ENCODE peak calls at places on chromosome 1, in seven cellular contexts. F is IMR-90, R is mesenchymal stem cell, I is H1, B is neuronal stem cell, Y is mesendoderm, V is H9. A is an unnamed sample.

GRCh38 chr1:227776277-227776676 is 39.2 kb upstream of the PRSS38 start:
- DNase-seq in V (no peak), F (peak), R (peak), B (no peak), I (no peak), Y (no peak), A (no peak)

GRCh38 chr1:28737245-28738137 is 751 bp downstream of the YTHDF2 start:
- DNase-seq in R (peak), B (peak), V (peak), I (peak), Y (peak), F (peak), A (peak)

GRCh38 chr1:196114193-196114592 is 494.0 kb downstream of the KCNT2 start:
- DNase-seq in F (peak), Y (no peak), R (no peak), V (no peak), I (no peak), B (no peak), A (peak)

GRCh38 chr1:197909346-197909745 is 6.9 kb downstream of the C1orf53 start:
- DNase-seq in Y (no peak), B (peak), V (no peak), F (no peak), R (no peak), I (no peak), A (no peak)

GRCh38 chr1:79561521-79561978 is 555.0 kb upstream of the ADGRL4 start:
- DNase-seq in I (no peak), F (no peak), Y (no peak), V (no peak), R (no peak), B (no peak), A (no peak)

GRCh38 chr1:64320470-64320869 is 117.0 kb downstream of the UBE2U start:
- DNase-seq in V (no peak), I (no peak), R (peak), F (peak), B (no peak), Y (no peak), A (no peak)

GRCh38 chr1:29575826-29576225 is 339.5 kb downstream of the PTPRU start:
- DNase-seq in B (no peak), V (no peak), I (no peak), Y (no peak), R (no peak), F (peak), A (no peak)

GRCh38 chr1:41847733-41848132 is 71.0 kb downstream of the HIVEP3 start:
- DNase-seq in F (no peak), R (no peak), B (no peak), I (no peak), Y (no peak), V (no peak), A (no peak)

GRCh38 chr1:23931481-23931880 is 18.3 kb upstream of the CNR2 start:
- DNase-seq in Y (no peak), F (no peak), I (no peak), B (no peak), V (no peak), R (no peak), A (peak)

GRCh38 chr1:32962248-32962896 is 2.2 kb downstream of the RNF19B start:
- DNase-seq in B (no peak), R (peak), I (no peak), F (peak), Y (no peak), V (no peak), A (no peak)

GRCh38 chr1:213409971-213410370 is 358.9 kb downstream of the RPS6KC1 start:
- DNase-seq in V (no peak), I (no peak), B (no peak), R (no peak), Y (no peak), F (no peak), A (no peak)

GRCh38 chr1:9426291-9426711 is 113.0 kb upstream of the SLC25A33 start:
- DNase-seq in Y (no peak), V (no peak), F (no peak), I (no peak), B (no peak), R (peak), A (no peak)

GRCh38 chr1:77188770-77189169 is 30.5 kb downstream of the PIGK start:
- DNase-seq in F (no peak), R (no peak), I (no peak), B (no peak), Y (no peak), V (no peak), A (no peak)

GRCh38 chr1:227131193-227131592 is 187.1 kb downstream of the CDC42BPA start:
- DNase-seq in F (peak), Y (peak), V (no peak), I (no peak), R (peak), B (no peak), A (peak)

GRCh38 chr1:223706077-223706988 is 6.0 kb upstream of the CAPN2 start:
- DNase-seq in R (peak), B (no peak), V (no peak), F (peak), I (no peak), Y (peak), A (peak)

GRCh38 chr1:1290238-1290731 is 10.0 kb downstream of the SCNN1D start:
- DNase-seq in R (peak), B (no peak), Y (peak), V (peak), I (no peak), F (no peak), A (peak)

GRCh38 chr1:1371354-1371740 is 3.7 kb downstream of the AURKAIP1 start:
- DNase-seq in R (no peak), V (no peak), F (no peak), I (no peak), B (no peak), Y (no peak), A (no peak)

GRCh38 chr1:29197590-29197924 is 15.9 kb upstream of the SRSF4 start:
- DNase-seq in F (peak), R (peak), V (peak), I (no peak), B (no peak), Y (peak), A (no peak)

GRCh38 chr1:208807446-208808117 is 563.4 kb upstream of the PLXNA2 start:
- DNase-seq in R (no peak), F (no peak), V (no peak), B (no peak), Y (no peak), I (no peak), A (no peak)

GRCh38 chr1:242435200-242435599 is 89.3 kb downstream of the PLD5 start:
- DNase-seq in F (no peak), Y (no peak), I (no peak), B (no peak), V (no peak), R (no peak), A (no peak)

GRCh38 chr1:242440757-242441156 is 83.7 kb downstream of the PLD5 start:
- DNase-seq in Y (no peak), B (no peak), F (no peak), R (no peak), V (no peak), I (no peak), A (no peak)
- H2BK120ac ChIP-seq in Y (no peak), B (no peak), F (no peak), R (no peak), V (no peak), I (no peak), A (no peak)

GRCh38 chr1:245600658-245601057 is 445.9 kb downstream of the KIF26B start:
- DNase-seq in R (no peak), F (no peak), B (no peak), V (no peak), I (no peak), Y (no peak), A (no peak)

GRCh38 chr1:245604979-245605378 is 450.2 kb downstream of the KIF26B start:
- DNase-seq in B (no peak), Y (no peak), V (no peak), R (no peak), I (no peak), F (peak), A (no peak)

GRCh38 chr1:245605480-245606156 is 450.8 kb downstream of the KIF26B start:
- DNase-seq in Y (no peak), I (no peak), F (peak), B (no peak), V (peak), R (peak), A (peak)

GRCh38 chr1:245606157-245606725 is 451.5 kb downstream of the KIF26B start:
- DNase-seq in B (no peak), I (no peak), V (peak), Y (no peak), R (no peak), F (no peak), A (no peak)

GRCh38 chr1:245603311-245603865 is 448.6 kb downstream of the KIF26B start:
- DNase-seq in R (no peak), V (no peak), Y (no peak), F (no peak), B (no peak), I (no peak), A (no peak)
- H2BK120ac ChIP-seq in R (no peak), V (no peak), Y (no peak), F (no peak), B (no peak), I (no peak), A (no peak)

GRCh38 chr1:62481681-62482080 is 44.8 kb downstream of the USP1 start:
- DNase-seq in V (no peak), Y (no peak), F (peak), I (no peak), B (no peak), R (peak), A (no peak)

GRCh38 chr1:62476525-62477219 is 39.8 kb downstream of the USP1 start:
- DNase-seq in R (no peak), B (no peak), I (peak), F (no peak), Y (peak), V (peak), A (no peak)
- H2BK120ac ChIP-seq in R (no peak), B (no peak), I (no peak), F (no peak), Y (no peak), V (no peak), A (no peak)

DNA sequence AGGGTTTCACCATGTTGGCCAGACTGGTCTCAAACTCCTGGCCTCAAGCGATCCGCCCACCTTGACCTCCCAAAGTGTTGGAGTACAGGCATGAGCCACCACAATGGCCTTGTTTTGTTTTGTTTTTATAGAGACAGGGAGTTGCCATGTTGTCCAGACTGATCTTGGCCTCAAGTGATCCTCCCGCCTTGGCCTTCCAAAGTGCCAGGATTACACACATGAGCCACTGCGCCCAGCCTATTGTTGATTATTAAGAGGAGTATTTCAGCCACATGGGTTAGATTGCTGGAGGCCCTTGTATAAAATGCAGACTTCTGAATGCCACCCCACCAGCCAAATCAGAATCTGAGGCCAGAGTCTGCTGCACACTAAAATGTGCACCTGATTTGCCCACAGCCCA is 57.2 kb upstream of the ANGPTL1 start:
- DNase-seq in V (no peak), I (no peak), R (no peak), B (no peak), Y (no peak), F (no peak), A (no peak)
- H2BK120ac ChIP-seq in V (no peak), I (no peak), R (no peak), B (no peak), Y (no peak), F (no peak), A (no peak)

GRCh38 chr1:240618946-240619345 is 7.0 kb upstream of the GREM2 start:
- DNase-seq in R (no peak), I (no peak), Y (no peak), F (no peak), B (no peak), V (no peak), A (peak)
- H2BK120ac ChIP-seq in R (no peak), I (no peak), Y (no peak), F (no peak), B (no peak), V (no peak), A (no peak)

GRCh38 chr1:22231995-22232690 is 89.2 kb upstream of the WNT4 start:
- DNase-seq in R (no peak), B (no peak), Y (no peak), I (no peak), F (no peak), V (no peak), A (no peak)

GRCh38 chr1:22236900-22237299 is 94.0 kb upstream of the WNT4 start:
- DNase-seq in B (no peak), V (no peak), R (no peak), F (no peak), I (no peak), Y (no peak), A (no peak)

GRCh38 chr1:22237433-22238093 is 94.7 kb upstream of the WNT4 start:
- DNase-seq in I (no peak), R (no peak), V (no peak), Y (no peak), F (no peak), B (no peak), A (peak)

GRCh38 chr1:22236151-22236550 is 93.3 kb upstream of the WNT4 start:
- DNase-seq in Y (no peak), B (no peak), F (no peak), I (no peak), V (no peak), R (no peak), A (no peak)

DNA sequence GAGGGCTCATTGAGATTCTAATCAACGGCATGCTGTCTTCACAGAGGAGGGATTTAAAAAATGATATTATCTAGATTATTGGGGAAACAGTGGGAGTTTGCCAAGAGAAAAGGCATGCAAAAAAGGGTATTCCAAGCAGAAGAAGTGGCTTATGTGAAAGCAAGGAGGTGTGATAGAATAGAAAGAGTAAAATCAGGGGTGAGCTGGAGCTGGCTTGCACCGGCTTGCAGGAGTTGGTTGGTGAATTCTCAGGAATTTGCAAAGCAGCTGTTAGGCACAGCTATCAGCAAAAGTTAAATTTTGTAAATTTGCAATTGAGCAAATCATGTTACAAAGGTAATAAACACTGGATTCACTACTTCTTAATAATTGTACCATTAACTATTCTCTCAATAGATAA is 91.7 kb upstream of the WNT4 start:
- DNase-seq in R (no peak), B (no peak), V (no peak), Y (no peak), I (no peak), F (no peak), A (no peak)
- H2BK120ac ChIP-seq in R (no peak), B (no peak), V (no peak), Y (no peak), I (no peak), F (no peak), A (no peak)

GRCh38 chr1:17075470-17076255 is 21.8 kb upstream of the SDHB start:
- DNase-seq in V (peak), R (peak), F (no peak), I (peak), Y (peak), B (no peak), A (peak)
- H2BK120ac ChIP-seq in V (no peak), R (no peak), F (no peak), I (no peak), Y (no peak), B (no peak), A (no peak)

GRCh38 chr1:234732260-234732659 is 122.3 kb upstream of the IRF2BP2 start:
- DNase-seq in V (no peak), F (no peak), R (no peak), I (no peak), B (no peak), Y (no peak), A (no peak)
- H2BK120ac ChIP-seq in V (no peak), F (peak), R (peak), I (no peak), B (no peak), Y (no peak), A (no peak)

GRCh38 chr1:167915528-167916102 is 1.7 kb upstream of the ADCY10 start:
- DNase-seq in V (no peak), I (no peak), Y (no peak), R (no peak), F (no peak), B (no peak), A (no peak)
- H2BK120ac ChIP-seq in V (no peak), I (no peak), Y (no peak), R (no peak), F (no peak), B (no peak), A (no peak)